ENCODE peak calls at places on chromosomes 2 and 18, in four cellular contexts. V, C, F and G are unnamed samples.

GRCh38 chr18:78720456-78721250 is 259.0 kb upstream of the SALL3 start:
- DNase-seq in V (no peak), C (no peak), F (no peak), G (no peak)

GRCh38 chr2:168198476-168199192 is 48.8 kb downstream of the STK39 start:
- DNase-seq in V (no peak), C (no peak), F (no peak), G (no peak)

GRCh38 chr18:26362021-26362420 is 135.8 kb downstream of the TAF4B start:
- DNase-seq in V (no peak), C (no peak), F (no peak), G (no peak)

GRCh38 chr18:29123706-29124530 is 947.0 kb upstream of the CDH2 start:
- DNase-seq in V (no peak), C (no peak), F (no peak), G (no peak)

GRCh38 chr2:136057802-136058140 is 60.2 kb downstream of the CXCR4 start:
- DNase-seq in V (no peak), C (no peak), F (no peak), G (no peak)

GRCh38 chr2:144513388-144514100 is 6.4 kb downstream of the ZEB2 start:
- DNase-seq in V (no peak), C (no peak), F (no peak), G (no peak)

GRCh38 chr2:138239902-138240595 is 261.5 kb upstream of the SPOPL start:
- DNase-seq in V (no peak), C (no peak), F (no peak), G (no peak)

GRCh38 chr2:236774171-236774570 is 204.5 kb downstream of the ACKR3 start:
- DNase-seq in V (no peak), C (no peak), F (no peak), G (no peak)

GRCh38 chr2:84969511-84970265 is 1.3 kb upstream of the KCMF1 start:
- DNase-seq in V (no peak), C (peak; percentile 50), F (no peak), G (no peak)

GRCh38 chr2:173874899-173875247 is 90.3 kb downstream of the SP3 start:
- DNase-seq in V (no peak), C (no peak), F (no peak), G (no peak)

GRCh38 chr2:192551760-192552159 is 357.0 kb upstream of the TMEFF2 start:
- DNase-seq in V (no peak), C (no peak), F (no peak), G (no peak)

GRCh38 chr2:121886059-121886458 is 130.6 kb downstream of the TSN start:
- DNase-seq in V (no peak), C (no peak), F (no peak), G (no peak)

GRCh38 chr2:182668671-182669070 is 47.4 kb upstream of the DNAJC10 start:
- DNase-seq in V (no peak), C (no peak), F (no peak), G (peak; percentile 15)

GRCh38 chr2:64251497-64252277 is 107.5 kb upstream of the PELI1 start:
- DNase-seq in V (no peak), C (no peak), F (no peak), G (no peak)

GRCh38 chr2:64422466-64422865 is 31.5 kb upstream of the LGALSL start:
- DNase-seq in V (no peak), C (no peak), F (no peak), G (no peak)

GRCh38 chr2:158457092-158457825 is 507 bp downstream of the PKP4 start:
- DNase-seq in V (no peak), C (peak; percentile 70), F (peak; percentile 34), G (peak; percentile 53)

GRCh38 chr2:109398616-109399015 is 215.2 kb downstream of the SEPTIN10 start:
- DNase-seq in V (no peak), C (no peak), F (no peak), G (no peak)

GRCh38 chr2:240425697-240426096 is 9.8 kb upstream of the GPC1 start:
- DNase-seq in V (no peak), C (no peak), F (no peak), G (no peak)

GRCh38 chr2:10257500-10258147 is 45.1 kb upstream of the HPCAL1 start:
- DNase-seq in V (no peak), C (no peak), F (no peak), G (no peak)

GRCh38 chr2:58535994-58536393 is 294.9 kb upstream of the FANCL start:
- DNase-seq in V (no peak), C (no peak), F (no peak), G (no peak)

GRCh38 chr2:212538156-212539144 is at the start of gene ERBB4:
- DNase-seq in V (no peak), C (no peak), F (no peak), G (peak; percentile 15)

GRCh38 chr2:202432776-202433175 is 56.6 kb downstream of the BMPR2 start:
- DNase-seq in V (no peak), C (no peak), F (no peak), G (no peak)

GRCh38 chr2:239881561-239882320 is 143.4 kb downstream of the NDUFA10 start:
- DNase-seq in V (no peak), C (no peak), F (no peak), G (no peak)

GRCh38 chr2:81389203-81389602 is 1084.7 kb upstream of the LRRTM1 start:
- DNase-seq in V (no peak), C (no peak), F (no peak), G (no peak)